ENCODE peak calls at places on chromosomes 2 and 18, in ten cellular contexts. N is endodermal cell, A is brain microvascular endothelial cell, B is astrocyte, L is psoas muscle, T is pancreas, D is cardiac muscle cell, F is adrenal gland, M is heart right ventricle, U is stomach. I is an unnamed sample.

GRCh38 chr2:86370579-86370978 is 33.2 kb upstream of the REEP1 start:
- DNase-seq in N (no peak), A (no peak), B (no peak), L (no peak), T (no peak), D (no peak), F (no peak), M (no peak), U (no peak), I (no peak)

GRCh38 chr2:218798767-218799504 is 17.0 kb downstream of the CYP27A1 start:
- DNase-seq in N (peak; percentile 86), A (peak; percentile 64), B (peak; percentile 54), L (no peak), T (no peak), D (peak; percentile 57), F (no peak), M (no peak), U (peak; percentile 60), I (no peak)

GRCh38 chr2:191927319-191927867 is 80.5 kb upstream of the CAVIN2 start:
- DNase-seq in N (peak; percentile 43), A (peak; percentile 92), B (peak; percentile 98), L (no peak), T (peak; percentile 47), D (peak; percentile 84), F (peak; percentile 89), M (peak; percentile 56), U (peak; percentile 77), I (no peak)

GRCh38 chr18:36411745-36412168 is 114.2 kb downstream of the FHOD3 start:
- DNase-seq in N (peak; percentile 90), A (peak; percentile 36), B (no peak), L (no peak), T (no peak), D (peak; percentile 62), F (no peak), M (no peak), U (no peak), I (no peak)

GRCh38 chr2:151886235-151886634 is 58.0 kb upstream of the ARL5A start:
- DNase-seq in N (no peak), A (no peak), B (no peak), L (no peak), T (no peak), D (no peak), F (no peak), M (no peak), U (no peak), I (no peak)

GRCh38 chr2:133841905-133842304 is 273.6 kb upstream of the NCKAP5 start:
- DNase-seq in N (no peak), A (peak; percentile 96), B (peak; percentile 98), L (no peak), T (no peak), D (peak; percentile 97), F (peak; percentile 34), M (peak; percentile 16), U (no peak), I (peak; percentile 76)

GRCh38 chr2:194907569-194907968 is 749.5 kb upstream of the SLC39A10 start:
- DNase-seq in N (no peak), A (no peak), B (no peak), L (no peak), T (no peak), D (no peak), F (no peak), M (no peak), U (no peak), I (no peak)

GRCh38 chr2:162106146-162106551 is 32.1 kb upstream of the DPP4 start:
- DNase-seq in N (no peak), A (no peak), B (peak; percentile 72), L (no peak), T (no peak), D (peak; percentile 83), F (no peak), M (no peak), U (no peak), I (no peak)

GRCh38 chr2:36756438-36756837 is 59.9 kb downstream of the VIT start:
- DNase-seq in N (no peak), A (no peak), B (peak; percentile 18), L (no peak), T (no peak), D (peak; percentile 40), F (no peak), M (no peak), U (no peak), I (no peak)

DNA sequence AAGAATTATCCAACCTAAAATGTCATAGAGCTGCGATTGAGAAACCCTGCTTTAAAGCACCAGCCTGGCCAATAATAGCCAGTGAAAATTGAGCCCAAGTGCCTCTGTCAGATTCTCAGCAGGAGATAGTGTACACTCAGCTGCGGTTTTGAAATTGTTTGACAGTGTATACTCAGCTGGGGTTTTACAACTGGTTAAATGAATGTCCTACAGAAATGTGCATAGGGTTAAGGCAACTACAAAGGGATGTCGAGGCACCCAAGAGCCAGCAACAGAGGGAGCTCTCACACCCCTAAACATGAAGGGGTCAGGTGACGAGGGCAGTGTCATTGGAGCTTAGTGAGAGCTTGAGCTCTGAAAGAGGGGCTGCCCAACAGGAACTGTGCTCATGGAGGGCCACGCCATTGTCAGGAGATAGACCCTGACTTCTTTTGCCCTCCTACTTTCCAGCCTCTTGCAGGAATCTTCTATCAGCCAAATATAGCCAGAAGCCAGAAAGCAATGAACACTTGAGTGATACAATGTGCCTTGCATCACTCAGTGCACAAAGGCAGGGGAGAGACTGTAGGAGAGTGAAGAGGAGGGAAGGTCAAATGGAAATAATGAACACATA is 15.1 kb downstream of the ACTG2 start:
- DNase-seq in N (peak; percentile 79), A (peak; percentile 78), B (peak; percentile 49), L (no peak), T (no peak), D (peak; percentile 37), F (no peak), M (no peak), U (no peak), I (no peak)
- TF ChIP-seq CTCF in N (peak; percentile 62), A (peak; percentile 54), B (no peak), L (peak; percentile 19), T (no peak), D (peak; percentile 34), F (no peak), M (peak; percentile 55), U (no peak), I (peak; percentile 5)

GRCh38 chr2:11867926-11868325 is 121.5 kb downstream of the LPIN1 start:
- DNase-seq in N (peak; percentile 22), A (no peak), B (no peak), L (no peak), T (no peak), D (no peak), F (no peak), M (no peak), U (no peak), I (no peak)
- H3K4me3 ChIP-seq in N (no peak overlapping the region), A (no peak overlapping the region), B (no peak overlapping the region), L (no peak overlapping the region), T (no peak overlapping the region), D (no peak overlapping the region), F (no peak overlapping the region), M (no peak overlapping the region), U (no peak overlapping the region), I (no peak overlapping the region)

GRCh38 chr2:28546242-28546641 is 50.4 kb downstream of the PLB1 start:
- DNase-seq in N (no peak), A (no peak), B (no peak), L (no peak), T (no peak), D (peak; percentile 19), F (peak; percentile 51), M (no peak), U (no peak), I (no peak)

GRCh38 chr2:28547223-28547860 is 51.5 kb downstream of the PLB1 start:
- DNase-seq in N (no peak), A (no peak), B (no peak), L (no peak), T (no peak), D (no peak), F (no peak), M (no peak), U (no peak), I (no peak)

GRCh38 chr2:28544915-28545589 is 49.2 kb downstream of the PLB1 start:
- DNase-seq in N (no peak), A (no peak), B (no peak), L (no peak), T (no peak), D (no peak), F (peak; percentile 87), M (no peak), U (peak; percentile 30), I (no peak)

GRCh38 chr2:28544405-28544914 is 48.6 kb downstream of the PLB1 start:
- DNase-seq in N (peak; percentile 86), A (peak; percentile 49), B (no peak), L (no peak), T (no peak), D (peak; percentile 25), F (peak; percentile 90), M (no peak), U (no peak), I (no peak)

GRCh38 chr2:28545590-28546195 is 49.8 kb downstream of the PLB1 start:
- DNase-seq in N (no peak), A (no peak), B (no peak), L (no peak), T (no peak), D (no peak), F (no peak), M (no peak), U (no peak), I (no peak)
- H3K27ac ChIP-seq in N (no peak overlapping the region), A (no peak overlapping the region), B (no peak overlapping the region), L (no peak overlapping the region), T (no peak overlapping the region), D (no peak overlapping the region), F (peak overlapping the region; percentile 37), M (no peak overlapping the region), U (no peak overlapping the region), I (no peak overlapping the region)

GRCh38 chr2:200963129-200963917 is at the start of gene ORC2:
- DNase-seq in N (peak; percentile 99), A (peak; percentile 91), B (peak; percentile 86), L (peak; percentile 95), T (peak; percentile 97), D (peak; percentile 96), F (peak; percentile 95), M (peak; percentile 95), U (peak; percentile 96), I (peak; percentile 80)

GRCh38 chr2:200964498-200964897 is 1.0 kb upstream of the ORC2 start:
- DNase-seq in N (no peak), A (no peak), B (no peak), L (no peak), T (no peak), D (no peak), F (no peak), M (no peak), U (no peak), I (no peak)

GRCh38 chr2:200968735-200969134 is 5.3 kb upstream of the ORC2 start:
- DNase-seq in N (no peak), A (no peak), B (no peak), L (no peak), T (no peak), D (no peak), F (no peak), M (no peak), U (no peak), I (no peak)

GRCh38 chr2:200968162-200968561 is 4.7 kb upstream of the ORC2 start:
- DNase-seq in N (no peak), A (no peak), B (no peak), L (no peak), T (no peak), D (peak; percentile 14), F (no peak), M (no peak), U (no peak), I (no peak)

DNA sequence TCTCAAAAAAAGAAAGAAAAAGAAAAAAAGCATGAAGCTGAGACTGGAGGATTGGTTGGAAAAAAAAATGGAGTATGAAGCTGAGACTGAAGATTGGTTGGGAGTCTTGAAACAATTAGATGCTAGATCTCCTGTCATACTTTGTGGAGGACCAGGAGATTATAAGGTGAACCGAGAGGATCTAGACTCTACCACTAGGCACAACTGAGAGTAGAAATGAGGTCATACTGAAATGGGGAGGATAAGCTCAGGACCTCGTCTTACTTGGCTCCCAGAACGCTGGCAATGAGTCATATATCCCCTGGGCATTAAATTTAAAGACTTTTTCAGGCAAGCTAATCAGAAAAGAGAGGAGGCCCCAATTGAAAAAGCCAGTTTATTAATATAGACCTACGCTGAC is 3.3 kb upstream of the ORC2 start:
- DNase-seq in N (no peak), A (peak; percentile 88), B (peak; percentile 61), L (no peak), T (no peak), D (peak; percentile 89), F (no peak), M (no peak), U (no peak), I (peak; percentile 23)
- TF ChIP-seq CTCF in N (no peak), A (peak; percentile 8), B (no peak), L (no peak), T (no peak), D (no peak), F (no peak), M (no peak), U (no peak), I (no peak)